ENCODE peak calls at places on chromosome 1, in six cellular contexts. One of them, this sample, is unnamed.

GRCh38 chr1:79460773-79461436 is 454.4 kb upstream of the ADGRL4 start:
- DNase-seq in endothelial cell of umbilical vein: no peak
- DNase-seq in sigmoid colon: no peak
- DNase-seq in RWPE1: no peak
- DNase-seq in cardiac muscle cell: no peak
- DNase-seq in body of pancreas: no peak
- DNase-seq in this sample: no peak

GRCh38 chr1:112575154-112575804 is 43.7 kb downstream of the ST7L start:
- DNase-seq in endothelial cell of umbilical vein: peak
- DNase-seq in sigmoid colon: no peak
- DNase-seq in RWPE1: peak
- DNase-seq in cardiac muscle cell: no peak
- DNase-seq in body of pancreas: no peak
- DNase-seq in this sample: peak

GRCh38 chr1:7136166-7136953 is 351.1 kb downstream of the CAMTA1 start:
- DNase-seq in endothelial cell of umbilical vein: no peak
- DNase-seq in sigmoid colon: no peak
- DNase-seq in RWPE1: no peak
- DNase-seq in cardiac muscle cell: no peak
- DNase-seq in body of pancreas: no peak
- DNase-seq in this sample: no peak

GRCh38 chr1:193680924-193681316 is 494.5 kb upstream of the B3GALT2 start:
- DNase-seq in endothelial cell of umbilical vein: no peak
- DNase-seq in sigmoid colon: no peak
- DNase-seq in RWPE1: no peak
- DNase-seq in cardiac muscle cell: no peak
- DNase-seq in body of pancreas: no peak
- DNase-seq in this sample: no peak

GRCh38 chr1:227449051-227449450 is 114.3 kb upstream of the ZNF678 start:
- DNase-seq in endothelial cell of umbilical vein: no peak
- DNase-seq in sigmoid colon: no peak
- DNase-seq in RWPE1: peak
- DNase-seq in cardiac muscle cell: peak
- DNase-seq in body of pancreas: peak
- DNase-seq in this sample: no peak

GRCh38 chr1:20368866-20369545 is 78.3 kb downstream of the VWA5B1 start:
- DNase-seq in endothelial cell of umbilical vein: no peak
- DNase-seq in sigmoid colon: peak
- DNase-seq in RWPE1: no peak
- DNase-seq in cardiac muscle cell: no peak
- DNase-seq in body of pancreas: no peak
- DNase-seq in this sample: no peak

GRCh38 chr1:174023438-174023837 is 1.3 kb upstream of the RC3H1 start:
- DNase-seq in endothelial cell of umbilical vein: peak
- DNase-seq in sigmoid colon: no peak
- DNase-seq in RWPE1: no peak
- DNase-seq in cardiac muscle cell: peak
- DNase-seq in body of pancreas: peak
- DNase-seq in this sample: peak

GRCh38 chr1:150089846-150090520 is 22.4 kb downstream of the VPS45 start:
- DNase-seq in endothelial cell of umbilical vein: no peak
- DNase-seq in sigmoid colon: no peak
- DNase-seq in RWPE1: no peak
- DNase-seq in cardiac muscle cell: no peak
- DNase-seq in body of pancreas: no peak
- DNase-seq in this sample: no peak

GRCh38 chr1:106621853-106622252 is 434.6 kb upstream of the PRMT6 start:
- DNase-seq in endothelial cell of umbilical vein: no peak
- DNase-seq in sigmoid colon: no peak
- DNase-seq in RWPE1: no peak
- DNase-seq in cardiac muscle cell: no peak
- DNase-seq in body of pancreas: no peak
- DNase-seq in this sample: no peak

GRCh38 chr1:46171351-46171750 is 3.5 kb upstream of the TSPAN1 start:
- DNase-seq in endothelial cell of umbilical vein: no peak
- DNase-seq in sigmoid colon: no peak
- DNase-seq in RWPE1: no peak
- DNase-seq in cardiac muscle cell: no peak
- DNase-seq in body of pancreas: no peak
- DNase-seq in this sample: no peak

GRCh38 chr1:59514061-59514909 is 217.4 kb downstream of the FGGY start:
- DNase-seq in endothelial cell of umbilical vein: no peak
- DNase-seq in sigmoid colon: no peak
- DNase-seq in RWPE1: no peak
- DNase-seq in cardiac muscle cell: no peak
- DNase-seq in body of pancreas: no peak
- DNase-seq in this sample: no peak

DNA sequence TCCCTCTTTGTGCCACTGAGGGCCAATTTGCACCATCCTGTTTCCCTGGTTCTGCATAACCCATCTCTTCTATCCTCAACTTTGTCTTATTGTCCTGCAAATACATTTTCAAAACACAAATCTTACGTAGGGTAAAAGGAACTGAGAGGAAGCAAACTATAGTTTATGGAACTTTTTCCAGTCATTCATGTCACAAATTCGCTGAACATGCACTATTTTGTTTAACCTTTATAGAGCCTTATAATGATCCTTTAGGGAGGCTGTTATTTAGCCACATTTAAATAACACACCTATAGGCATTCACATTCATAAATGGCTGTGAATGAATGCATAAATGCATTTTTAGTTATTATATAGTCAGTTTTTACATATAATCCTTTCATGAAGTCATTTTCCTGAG is 85.0 kb downstream of the PLPPR5 start:
- DNase-seq in endothelial cell of umbilical vein: no peak
- DNase-seq in sigmoid colon: no peak
- DNase-seq in RWPE1: no peak
- DNase-seq in cardiac muscle cell: no peak
- DNase-seq in body of pancreas: no peak
- DNase-seq in this sample: no peak
- H3K27ac ChIP-seq in endothelial cell of umbilical vein: no peak
- H3K27ac ChIP-seq in sigmoid colon: no peak
- H3K27ac ChIP-seq in RWPE1: no peak
- H3K27ac ChIP-seq in cardiac muscle cell: no peak
- H3K27ac ChIP-seq in body of pancreas: no peak
- H3K27ac ChIP-seq in this sample: no peak

DNA sequence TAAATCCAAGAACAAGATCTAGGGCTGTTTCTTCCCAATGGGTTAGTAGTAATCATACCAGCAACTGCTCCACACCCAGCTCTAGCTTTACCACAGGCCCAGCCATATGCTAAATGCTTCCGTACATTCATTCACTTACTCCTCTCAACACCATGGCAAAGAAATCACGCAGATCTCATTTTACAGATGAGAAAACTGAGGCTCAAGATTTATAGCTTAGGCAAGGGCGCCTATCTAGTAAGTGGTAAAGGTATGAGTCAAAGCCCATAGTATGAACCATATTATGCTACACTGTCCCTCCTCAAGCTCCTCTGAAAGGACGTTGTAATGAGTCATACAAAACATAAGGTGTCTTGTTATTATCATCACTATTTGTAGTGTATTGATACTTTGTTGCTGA is 82.2 kb downstream of the NIBAN1 start:
- DNase-seq in endothelial cell of umbilical vein: no peak
- DNase-seq in sigmoid colon: no peak
- DNase-seq in RWPE1: no peak
- DNase-seq in cardiac muscle cell: no peak
- DNase-seq in body of pancreas: no peak
- DNase-seq in this sample: no peak
- H3K27ac ChIP-seq in endothelial cell of umbilical vein: no peak
- H3K27ac ChIP-seq in sigmoid colon: peak
- H3K27ac ChIP-seq in RWPE1: no peak
- H3K27ac ChIP-seq in cardiac muscle cell: no peak
- H3K27ac ChIP-seq in body of pancreas: no peak
- H3K27ac ChIP-seq in this sample: no peak

DNA sequence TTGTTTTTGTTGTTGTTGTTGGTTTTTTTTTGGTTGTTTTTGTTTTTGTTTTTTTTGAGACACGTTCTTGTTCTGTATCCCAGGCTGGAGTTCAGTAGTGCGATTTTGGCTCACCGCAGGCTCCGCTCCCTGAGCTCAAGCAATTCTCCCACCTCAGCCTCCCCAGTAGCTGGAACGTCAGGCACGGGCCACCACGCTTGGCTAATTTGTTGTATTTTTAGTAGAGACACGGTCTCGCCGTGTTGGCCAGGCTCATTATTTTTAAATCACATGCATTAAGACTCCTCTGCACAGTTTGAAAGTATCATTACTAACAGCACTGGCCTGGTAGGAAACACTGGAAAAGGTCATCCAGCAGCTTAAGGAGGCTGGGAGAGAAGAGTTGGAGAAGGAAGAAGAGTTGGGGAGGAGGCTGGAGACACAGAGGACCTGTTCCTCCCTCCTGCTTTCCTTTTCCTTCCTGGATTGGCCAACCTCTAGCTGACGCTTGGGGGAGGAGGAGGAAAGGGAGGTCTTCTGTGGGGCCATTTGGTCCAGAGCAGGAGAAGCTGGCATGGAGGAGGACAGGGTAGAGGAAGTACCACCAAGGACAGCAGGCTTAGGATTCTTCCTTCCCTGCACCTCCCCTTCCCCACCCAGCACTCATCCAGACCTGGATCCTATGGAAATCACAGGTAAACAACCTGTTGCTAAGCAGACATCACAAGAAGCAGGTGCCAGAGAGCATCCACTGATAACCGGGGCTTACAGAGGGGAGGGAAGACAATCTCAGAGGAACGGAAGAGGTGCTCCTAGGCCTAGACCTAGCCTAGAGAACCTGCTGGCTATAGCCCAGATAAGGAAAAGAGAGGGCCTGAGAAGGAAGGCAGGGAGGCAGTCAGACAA is 71.9 kb upstream of the GOLT1A start:
- DNase-seq in endothelial cell of umbilical vein: no peak
- DNase-seq in sigmoid colon: no peak
- DNase-seq in RWPE1: no peak
- DNase-seq in cardiac muscle cell: no peak
- DNase-seq in body of pancreas: no peak
- DNase-seq in this sample: no peak
- H3K27ac ChIP-seq in endothelial cell of umbilical vein: no peak
- H3K27ac ChIP-seq in sigmoid colon: peak
- H3K27ac ChIP-seq in RWPE1: no peak
- H3K27ac ChIP-seq in cardiac muscle cell: peak
- H3K27ac ChIP-seq in body of pancreas: peak
- H3K27ac ChIP-seq in this sample: no peak

GRCh38 chr1:28775121-28775942 is 36.6 kb upstream of the OPRD1 start:
- DNase-seq in endothelial cell of umbilical vein: peak
- DNase-seq in sigmoid colon: peak
- DNase-seq in RWPE1: peak
- DNase-seq in cardiac muscle cell: no peak
- DNase-seq in body of pancreas: peak
- DNase-seq in this sample: peak
- H3K27ac ChIP-seq in endothelial cell of umbilical vein: no peak
- H3K27ac ChIP-seq in sigmoid colon: peak
- H3K27ac ChIP-seq in RWPE1: peak
- H3K27ac ChIP-seq in cardiac muscle cell: peak
- H3K27ac ChIP-seq in body of pancreas: peak
- H3K27ac ChIP-seq in this sample: no peak

GRCh38 chr1:220552672-220553258 is 24.8 kb downstream of the MARK1 start:
- DNase-seq in endothelial cell of umbilical vein: no peak
- DNase-seq in sigmoid colon: no peak
- DNase-seq in RWPE1: peak
- DNase-seq in cardiac muscle cell: no peak
- DNase-seq in body of pancreas: no peak
- DNase-seq in this sample: no peak

GRCh38 chr1:220556641-220557040 is 28.7 kb downstream of the MARK1 start:
- DNase-seq in endothelial cell of umbilical vein: peak
- DNase-seq in sigmoid colon: no peak
- DNase-seq in RWPE1: peak
- DNase-seq in cardiac muscle cell: no peak
- DNase-seq in body of pancreas: no peak
- DNase-seq in this sample: no peak

GRCh38 chr1:220551718-220552117 is 23.8 kb downstream of the MARK1 start:
- DNase-seq in endothelial cell of umbilical vein: no peak
- DNase-seq in sigmoid colon: no peak
- DNase-seq in RWPE1: no peak
- DNase-seq in cardiac muscle cell: no peak
- DNase-seq in body of pancreas: no peak
- DNase-seq in this sample: no peak

DNA sequence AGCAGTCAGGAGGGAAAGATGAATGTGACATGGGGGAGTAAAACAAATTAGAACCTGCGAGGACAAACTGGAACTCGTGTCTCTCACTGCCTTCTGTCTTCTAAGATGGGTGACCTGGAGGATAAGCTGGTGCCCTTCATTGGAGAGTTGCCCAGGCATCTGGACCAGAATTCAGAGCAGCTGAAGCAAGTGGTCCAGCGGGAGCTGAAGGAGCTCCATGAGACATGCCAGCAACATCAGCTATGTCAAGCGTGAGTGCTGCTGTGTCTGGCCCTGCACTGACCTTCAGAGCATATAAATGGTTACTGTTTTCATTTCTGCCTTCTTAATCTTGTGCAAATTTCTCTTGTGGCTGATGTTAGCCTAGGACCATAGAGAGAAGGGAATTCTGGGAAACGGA is 23.1 kb downstream of the MARK1 start:
- DNase-seq in endothelial cell of umbilical vein: no peak
- DNase-seq in sigmoid colon: no peak
- DNase-seq in RWPE1: no peak
- DNase-seq in cardiac muscle cell: no peak
- DNase-seq in body of pancreas: no peak
- DNase-seq in this sample: no peak
- H3K27ac ChIP-seq in endothelial cell of umbilical vein: no peak
- H3K27ac ChIP-seq in sigmoid colon: no peak
- H3K27ac ChIP-seq in RWPE1: no peak
- H3K27ac ChIP-seq in cardiac muscle cell: no peak
- H3K27ac ChIP-seq in body of pancreas: no peak
- H3K27ac ChIP-seq in this sample: no peak